ENCODE peak calls at places on chromosome X, in six cellular contexts. K, H, Z, X, B and W are unnamed samples.

GRCh38 chrX:110051559-110051958 is 48.6 kb downstream of the TMEM164 start:
- DNase-seq in K (peak), H (no peak), Z (no peak), X (no peak), B (no peak), W (no peak)

GRCh38 chrX:100719139-100719538 is 12.8 kb downstream of the SYTL4 start:
- DNase-seq in K (no peak), H (no peak), Z (no peak), X (no peak), B (no peak), W (no peak)

GRCh38 chrX:34848281-34848680 is 94.3 kb upstream of the FAM47B start:
- DNase-seq in K (no peak), H (no peak), Z (no peak), X (no peak), B (no peak), W (no peak)

GRCh38 chrX:32155044-32155638 is 1056.2 kb downstream of the DMD start:
- DNase-seq in K (peak), H (no peak), Z (no peak), X (no peak), B (no peak), W (no peak)

GRCh38 chrX:48747415-48748026 is 14.0 kb upstream of the GLOD5 start:
- DNase-seq in K (no peak), H (no peak), Z (no peak), X (no peak), B (no peak), W (no peak)

GRCh38 chrX:129679856-129680255 is 25.1 kb upstream of the APLN start:
- DNase-seq in K (no peak), H (no peak), Z (no peak), X (no peak), B (no peak), W (no peak)

GRCh38 chrX:65707153-65707552 is 39.7 kb downstream of the MSN start:
- DNase-seq in K (no peak), H (no peak), Z (no peak), X (no peak), B (no peak), W (no peak)

GRCh38 chrX:20060961-20061868 is 55.5 kb downstream of the MAP7D2 start:
- DNase-seq in K (no peak), H (no peak), Z (no peak), X (no peak), B (no peak), W (no peak)

GRCh38 chrX:14489437-14489836 is 39.9 kb upstream of the GLRA2 start:
- DNase-seq in K (no peak), H (no peak), Z (no peak), X (no peak), B (no peak), W (no peak)
- H3K27ac ChIP-seq in K (no peak), H (no peak), Z (no peak), X (no peak), B (no peak), W (no peak)

DNA sequence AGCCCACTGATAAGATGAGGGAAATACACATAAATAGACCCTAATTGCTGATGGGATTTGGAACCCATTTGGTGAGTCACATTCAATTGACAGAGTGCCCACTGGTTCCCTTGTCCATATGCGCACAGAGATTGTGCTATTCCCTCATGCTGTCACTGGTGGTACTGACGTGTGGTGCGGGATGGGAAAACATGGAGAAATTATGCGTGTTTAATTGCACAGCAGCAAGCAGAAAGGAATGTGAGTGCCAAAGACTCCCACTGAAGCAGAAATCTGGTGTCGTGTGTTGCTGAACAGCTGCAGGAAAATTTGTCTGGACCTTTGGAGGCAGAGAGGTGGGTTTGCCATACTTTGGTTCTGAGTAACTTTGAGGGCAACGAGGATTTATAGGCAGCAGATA is 92.2 kb downstream of the NHSL2 start:
- DNase-seq in K (no peak), H (no peak), Z (no peak), X (no peak), B (no peak), W (no peak)
- H3K27ac ChIP-seq in K (no peak), H (no peak), Z (no peak), X (no peak), B (no peak), W (no peak)

DNA sequence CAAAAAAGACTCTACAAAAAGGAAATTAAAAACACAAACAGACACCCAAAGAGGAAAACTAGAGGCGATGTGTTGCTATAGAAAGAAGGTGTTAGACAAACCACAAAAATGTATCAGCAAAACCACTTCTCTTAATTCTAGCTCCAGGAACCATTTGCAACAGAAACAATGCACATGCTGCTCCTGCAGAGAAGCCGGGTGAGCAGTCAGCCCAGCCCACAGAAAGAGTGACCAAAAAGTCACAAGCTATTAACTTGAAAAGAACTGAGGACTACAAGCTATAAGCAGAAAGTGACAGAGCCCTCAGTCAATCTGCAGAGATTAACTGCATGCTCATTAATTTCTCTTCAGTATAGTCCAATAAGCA is 96.2 kb upstream of the KLHL13 start:
- DNase-seq in K (no peak), H (no peak), Z (no peak), X (no peak), B (no peak), W (no peak)
- H3K27ac ChIP-seq in K (no peak), H (no peak), Z (no peak), X (no peak), B (no peak), W (no peak)

DNA sequence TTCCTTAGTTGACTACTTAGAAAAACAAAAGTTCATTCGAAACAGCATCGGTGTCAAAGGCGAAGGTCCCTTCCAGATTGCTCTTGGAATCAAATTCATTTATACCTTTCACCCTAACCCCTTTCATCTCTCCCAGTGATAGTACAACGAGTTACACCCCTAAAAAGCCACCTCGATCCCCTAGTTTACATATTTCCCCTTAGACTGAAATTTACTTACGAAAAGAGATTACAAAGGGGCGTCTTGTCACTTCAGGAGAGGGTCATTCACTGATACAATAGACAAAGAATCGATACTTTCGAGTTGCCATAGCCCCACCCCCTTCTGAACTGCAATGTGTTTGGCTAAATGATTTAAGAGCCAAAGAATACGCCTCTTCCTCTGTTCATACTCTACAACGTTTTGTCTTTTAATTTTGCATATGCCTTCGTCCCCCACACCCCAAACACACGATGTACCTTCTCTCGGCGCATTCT is 88.3 kb downstream of the HPRT1 start:
- DNase-seq in K (peak), H (no peak), Z (no peak), X (no peak), B (peak), W (no peak)
- H3K27ac ChIP-seq in K (no peak), H (peak), Z (no peak), X (no peak), B (no peak), W (no peak)

GRCh38 chrX:38620623-38621022 is 59.3 kb downstream of the TSPAN7 start:
- DNase-seq in K (no peak), H (no peak), Z (no peak), X (no peak), B (no peak), W (no peak)
- H3K27ac ChIP-seq in K (no peak), H (no peak), Z (no peak), X (no peak), B (no peak), W (no peak)

DNA sequence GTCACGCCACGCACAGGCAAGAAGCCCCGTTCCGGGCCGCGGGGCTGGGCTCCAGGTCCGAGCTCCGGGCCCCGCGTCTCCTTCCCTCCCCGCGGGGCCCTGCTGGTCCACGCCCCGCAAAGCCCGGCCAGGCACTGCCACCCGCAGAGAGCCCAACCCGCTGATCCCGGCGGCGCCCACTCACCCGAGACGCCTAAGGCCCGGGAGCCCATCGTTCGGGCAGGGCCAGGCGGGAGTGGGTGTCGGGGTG is 870 bp downstream of the PDZD4 start:
- DNase-seq in K (no peak), H (no peak), Z (no peak), X (no peak), B (no peak), W (no peak)
- H3K27ac ChIP-seq in K (no peak), H (no peak), Z (no peak), X (peak), B (no peak), W (no peak)

GRCh38 chrX:120244395-120244734 is 6.2 kb upstream of the ZBTB33 start:
- DNase-seq in K (no peak), H (no peak), Z (no peak), X (no peak), B (no peak), W (no peak)
- H3K27ac ChIP-seq in K (no peak), H (peak), Z (peak), X (peak), B (no peak), W (peak)

GRCh38 chrX:150649096-150649870 is 43.9 kb upstream of the MTMR1 start:
- DNase-seq in K (no peak), H (no peak), Z (no peak), X (peak), B (no peak), W (no peak)
- H3K27ac ChIP-seq in K (no peak), H (no peak), Z (no peak), X (no peak), B (no peak), W (peak)

GRCh38 chrX:1355131-1355799 is 18.7 kb downstream of the IL3RA start:
- DNase-seq in K (peak), H (peak), Z (no peak), X (no peak), B (peak), W (no peak)

GRCh38 chrX:1354036-1355019 is 17.7 kb downstream of the IL3RA start:
- DNase-seq in K (no peak), H (peak), Z (no peak), X (no peak), B (no peak), W (no peak)

GRCh38 chrX:1358793-1359476 is 22.4 kb downstream of the IL3RA start:
- DNase-seq in K (no peak), H (peak), Z (no peak), X (no peak), B (peak), W (no peak)

GRCh38 chrX:1357993-1358392 is 21.4 kb downstream of the IL3RA start:
- DNase-seq in K (no peak), H (peak), Z (no peak), X (no peak), B (no peak), W (no peak)

DNA sequence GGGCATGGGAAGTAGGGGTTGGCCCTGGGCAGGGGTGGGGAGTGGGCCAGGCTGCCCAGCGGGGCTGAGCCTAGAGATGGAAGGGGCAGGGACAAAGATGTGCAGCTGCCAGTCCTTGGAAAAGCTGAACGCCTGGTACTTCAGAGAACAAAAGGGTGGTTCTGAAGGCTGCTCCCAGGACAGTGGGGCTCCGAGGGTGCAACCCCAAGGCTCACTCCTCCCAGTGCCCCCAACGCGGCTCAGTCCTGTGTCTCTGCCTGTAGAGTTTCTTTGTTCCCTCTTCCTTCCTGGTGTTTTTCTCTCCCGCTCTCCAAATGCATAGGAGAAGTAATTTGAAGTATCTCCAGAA is 19.2 kb downstream of the IL3RA start:
- DNase-seq in K (no peak), H (peak), Z (no peak), X (no peak), B (no peak), W (no peak)
- H3K27ac ChIP-seq in K (peak), H (no peak), Z (no peak), X (peak), B (peak), W (no peak)

DNA sequence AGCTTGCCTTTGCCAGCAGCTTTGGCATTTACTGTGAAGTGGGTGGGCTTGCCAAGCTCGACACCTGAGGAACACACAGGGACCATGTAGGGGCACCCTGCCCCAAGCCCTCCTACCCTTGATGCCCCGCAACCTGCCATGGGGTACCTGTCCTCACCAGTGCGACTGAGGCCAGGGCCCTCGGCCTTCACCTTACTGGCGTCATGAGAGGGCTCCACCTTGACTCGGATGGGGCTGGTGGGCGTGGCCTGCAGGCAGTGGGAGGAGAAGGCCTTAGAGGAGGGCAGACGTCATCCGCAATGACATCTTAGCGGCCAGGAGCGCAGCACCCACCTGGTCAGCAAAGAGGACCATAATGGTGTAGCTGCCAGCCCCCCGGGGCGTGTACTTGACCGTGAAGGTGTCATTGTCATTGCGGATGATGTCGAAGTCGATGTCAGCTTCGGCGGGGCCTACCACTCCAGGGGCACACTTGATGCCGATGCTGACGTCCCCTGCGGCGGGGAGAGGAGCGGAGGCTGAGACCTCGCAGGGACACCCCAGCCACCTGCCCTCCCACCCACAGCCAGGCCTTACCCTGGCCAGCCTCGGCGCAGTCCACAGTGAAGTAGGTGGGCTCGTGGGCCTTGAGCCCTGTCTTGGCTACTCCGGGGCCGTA is 12.2 kb downstream of the FLNA start:
- DNase-seq in K (no peak), H (no peak), Z (no peak), X (no peak), B (no peak), W (no peak)
- H3K27ac ChIP-seq in K (no peak), H (no peak), Z (no peak), X (no peak), B (no peak), W (no peak)